ENCODE peak calls at places on chromosomes 3 and 15, in nine cellular contexts. One of them, this sample, is unnamed.

GRCh38 chr3:182889948-182890629 is 90.2 kb downstream of the DCUN1D1 start:
- DNase-seq in lower lobe of right lung: no peak
- DNase-seq in HT1080: no peak
- DNase-seq in activated naive CD8-positive, alpha-beta T cell treated with anti-CD3 and anti-CD28 coated beads for 36 hours: no peak
- DNase-seq in RPMI8226: no peak
- DNase-seq in A172: no peak
- DNase-seq in stimulated activated CD8-positive, alpha-beta memory T cell treated with anti-CD3 and anti-CD28 coated beads, Interleukin-12 subunit alpha, Interleukin-12 subunit beta, amount 100 ng/mL, for 1 hour: no peak
- DNase-seq in fibroblast of mammary gland: peak
- DNase-seq in neural crest cell: no peak
- DNase-seq in this sample: no peak

GRCh38 chr15:81400640-81401236 is 26.7 kb upstream of the TMC3 start:
- DNase-seq in fibroblast of mammary gland: peak
- DNase-seq in neural crest cell: peak
- DNase-seq in activated naive CD8-positive, alpha-beta T cell treated with anti-CD3 and anti-CD28 coated beads for 36 hours: no peak
- DNase-seq in HT1080: peak
- DNase-seq in stimulated activated CD8-positive, alpha-beta memory T cell treated with anti-CD3 and anti-CD28 coated beads, Interleukin-12 subunit alpha, Interleukin-12 subunit beta, amount 100 ng/mL, for 1 hour: no peak
- DNase-seq in lower lobe of right lung: no peak
- DNase-seq in RPMI8226: peak
- DNase-seq in A172: peak
- DNase-seq in this sample: peak

GRCh38 chr15:99474041-99474906 is 91.5 kb upstream of the MEF2A start:
- DNase-seq in A172: no peak
- DNase-seq in RPMI8226: peak
- DNase-seq in fibroblast of mammary gland: no peak
- DNase-seq in lower lobe of right lung: peak
- DNase-seq in HT1080: no peak
- DNase-seq in activated naive CD8-positive, alpha-beta T cell treated with anti-CD3 and anti-CD28 coated beads for 36 hours: no peak
- DNase-seq in stimulated activated CD8-positive, alpha-beta memory T cell treated with anti-CD3 and anti-CD28 coated beads, Interleukin-12 subunit alpha, Interleukin-12 subunit beta, amount 100 ng/mL, for 1 hour: no peak
- DNase-seq in neural crest cell: no peak
- DNase-seq in this sample: no peak

GRCh38 chr3:130687327-130687726 is 59.3 kb downstream of the PIK3R4 start:
- DNase-seq in lower lobe of right lung: no peak
- DNase-seq in fibroblast of mammary gland: no peak
- DNase-seq in stimulated activated CD8-positive, alpha-beta memory T cell treated with anti-CD3 and anti-CD28 coated beads, Interleukin-12 subunit alpha, Interleukin-12 subunit beta, amount 100 ng/mL, for 1 hour: no peak
- DNase-seq in A172: no peak
- DNase-seq in RPMI8226: no peak
- DNase-seq in activated naive CD8-positive, alpha-beta T cell treated with anti-CD3 and anti-CD28 coated beads for 36 hours: no peak
- DNase-seq in neural crest cell: no peak
- DNase-seq in HT1080: no peak
- DNase-seq in this sample: no peak

GRCh38 chr3:41405466-41405865 is 206.2 kb downstream of the CTNNB1 start:
- DNase-seq in neural crest cell: no peak
- DNase-seq in HT1080: peak
- DNase-seq in RPMI8226: no peak
- DNase-seq in stimulated activated CD8-positive, alpha-beta memory T cell treated with anti-CD3 and anti-CD28 coated beads, Interleukin-12 subunit alpha, Interleukin-12 subunit beta, amount 100 ng/mL, for 1 hour: no peak
- DNase-seq in activated naive CD8-positive, alpha-beta T cell treated with anti-CD3 and anti-CD28 coated beads for 36 hours: no peak
- DNase-seq in lower lobe of right lung: no peak
- DNase-seq in fibroblast of mammary gland: no peak
- DNase-seq in A172: peak
- DNase-seq in this sample: no peak

GRCh38 chr15:37375529-37375928 is 275.2 kb upstream of the MEIS2 start:
- DNase-seq in RPMI8226: no peak
- DNase-seq in HT1080: no peak
- DNase-seq in stimulated activated CD8-positive, alpha-beta memory T cell treated with anti-CD3 and anti-CD28 coated beads, Interleukin-12 subunit alpha, Interleukin-12 subunit beta, amount 100 ng/mL, for 1 hour: no peak
- DNase-seq in neural crest cell: no peak
- DNase-seq in fibroblast of mammary gland: no peak
- DNase-seq in activated naive CD8-positive, alpha-beta T cell treated with anti-CD3 and anti-CD28 coated beads for 36 hours: no peak
- DNase-seq in lower lobe of right lung: no peak
- DNase-seq in A172: no peak
- DNase-seq in this sample: no peak

GRCh38 chr3:143236226-143236964 is 116.8 kb downstream of the CHST2 start:
- DNase-seq in activated naive CD8-positive, alpha-beta T cell treated with anti-CD3 and anti-CD28 coated beads for 36 hours: no peak
- DNase-seq in HT1080: no peak
- DNase-seq in A172: no peak
- DNase-seq in stimulated activated CD8-positive, alpha-beta memory T cell treated with anti-CD3 and anti-CD28 coated beads, Interleukin-12 subunit alpha, Interleukin-12 subunit beta, amount 100 ng/mL, for 1 hour: no peak
- DNase-seq in RPMI8226: no peak
- DNase-seq in neural crest cell: no peak
- DNase-seq in lower lobe of right lung: no peak
- DNase-seq in fibroblast of mammary gland: no peak
- DNase-seq in this sample: no peak

GRCh38 chr15:77921664-77922063 is 155.8 kb downstream of the TBC1D2B start:
- DNase-seq in fibroblast of mammary gland: no peak
- DNase-seq in neural crest cell: no peak
- DNase-seq in RPMI8226: no peak
- DNase-seq in A172: no peak
- DNase-seq in stimulated activated CD8-positive, alpha-beta memory T cell treated with anti-CD3 and anti-CD28 coated beads, Interleukin-12 subunit alpha, Interleukin-12 subunit beta, amount 100 ng/mL, for 1 hour: no peak
- DNase-seq in HT1080: no peak
- DNase-seq in activated naive CD8-positive, alpha-beta T cell treated with anti-CD3 and anti-CD28 coated beads for 36 hours: no peak
- DNase-seq in lower lobe of right lung: no peak
- DNase-seq in this sample: no peak

GRCh38 chr3:136939489-136939888 is 18.3 kb upstream of the IL20RB start:
- DNase-seq in RPMI8226: no peak
- DNase-seq in activated naive CD8-positive, alpha-beta T cell treated with anti-CD3 and anti-CD28 coated beads for 36 hours: no peak
- DNase-seq in lower lobe of right lung: no peak
- DNase-seq in stimulated activated CD8-positive, alpha-beta memory T cell treated with anti-CD3 and anti-CD28 coated beads, Interleukin-12 subunit alpha, Interleukin-12 subunit beta, amount 100 ng/mL, for 1 hour: no peak
- DNase-seq in HT1080: no peak
- DNase-seq in fibroblast of mammary gland: no peak
- DNase-seq in neural crest cell: no peak
- DNase-seq in A172: no peak
- DNase-seq in this sample: no peak

GRCh38 chr3:131622726-131623125 is 120.0 kb upstream of the MRPL3 start:
- DNase-seq in A172: no peak
- DNase-seq in HT1080: no peak
- DNase-seq in RPMI8226: no peak
- DNase-seq in lower lobe of right lung: no peak
- DNase-seq in fibroblast of mammary gland: no peak
- DNase-seq in neural crest cell: no peak
- DNase-seq in stimulated activated CD8-positive, alpha-beta memory T cell treated with anti-CD3 and anti-CD28 coated beads, Interleukin-12 subunit alpha, Interleukin-12 subunit beta, amount 100 ng/mL, for 1 hour: no peak
- DNase-seq in activated naive CD8-positive, alpha-beta T cell treated with anti-CD3 and anti-CD28 coated beads for 36 hours: no peak
- DNase-seq in this sample: no peak

GRCh38 chr15:52558196-52558595 is 10.6 kb downstream of the ARPP19 start:
- DNase-seq in fibroblast of mammary gland: peak
- DNase-seq in activated naive CD8-positive, alpha-beta T cell treated with anti-CD3 and anti-CD28 coated beads for 36 hours: peak
- DNase-seq in lower lobe of right lung: no peak
- DNase-seq in A172: peak
- DNase-seq in stimulated activated CD8-positive, alpha-beta memory T cell treated with anti-CD3 and anti-CD28 coated beads, Interleukin-12 subunit alpha, Interleukin-12 subunit beta, amount 100 ng/mL, for 1 hour: no peak
- DNase-seq in RPMI8226: no peak
- DNase-seq in HT1080: peak
- DNase-seq in neural crest cell: no peak
- DNase-seq in this sample: peak

GRCh38 chr3:37554364-37554763 is 307.3 kb upstream of the CTDSPL start:
- DNase-seq in RPMI8226: peak
- DNase-seq in lower lobe of right lung: no peak
- DNase-seq in neural crest cell: no peak
- DNase-seq in A172: no peak
- DNase-seq in activated naive CD8-positive, alpha-beta T cell treated with anti-CD3 and anti-CD28 coated beads for 36 hours: no peak
- DNase-seq in fibroblast of mammary gland: no peak
- DNase-seq in HT1080: peak
- DNase-seq in stimulated activated CD8-positive, alpha-beta memory T cell treated with anti-CD3 and anti-CD28 coated beads, Interleukin-12 subunit alpha, Interleukin-12 subunit beta, amount 100 ng/mL, for 1 hour: no peak
- DNase-seq in this sample: no peak